ENCODE peak calls at places on chromosome 22, in seven cellular contexts. R, I, P, L, U, N and S are unnamed samples.

GRCh38 chr22:39209756-39210155 is 35.0 kb downstream of the PDGFB start:
- DNase-seq in R (peak; percentile 7), U (no peak), I (no peak), P (no peak), L (no peak), N (no peak), S (no peak)

GRCh38 chr22:30426395-30427353 is 1.1 kb downstream of the MTFP1 start:
- DNase-seq in P (peak; percentile 75), I (peak; percentile 91), U (peak; percentile 86), N (no peak), R (peak; percentile 90), L (peak; percentile 71), S (peak; percentile 81)

GRCh38 chr22:41699264-41700104 is at the start of gene MEI1:
- DNase-seq in U (no peak), P (peak; percentile 87), R (peak; percentile 92), I (no peak), N (no peak), L (peak; percentile 89), S (peak; percentile 88)

GRCh38 chr22:47796128-47796908 is 1033.9 kb downstream of the TBC1D22A start:
- DNase-seq in L (no peak), R (no peak), P (no peak), N (no peak), U (no peak), I (no peak), S (no peak)

GRCh38 chr22:19522190-19522880 is 1.9 kb downstream of the CLDN5 start:
- DNase-seq in P (no peak), I (no peak), N (no peak), U (no peak), R (no peak), L (no peak), S (no peak)

GRCh38 chr22:44337658-44338004 is 24.9 kb upstream of the SHISAL1 start:
- DNase-seq in P (no peak), U (no peak), L (no peak), N (no peak), R (peak; percentile 72), I (peak; percentile 65), S (no peak)

GRCh38 chr22:48576333-48577013 is 1251.2 kb downstream of the BRD1 start:
- DNase-seq in U (peak; percentile 25), N (no peak), L (no peak), I (no peak), P (no peak), R (no peak), S (peak; percentile 19)

GRCh38 chr22:49688516-49689254 is 139.0 kb downstream of the BRD1 start:
- DNase-seq in U (no peak), I (no peak), R (no peak), P (no peak), L (no peak), N (no peak), S (no peak)

GRCh38 chr22:35524966-35525686 is 15.5 kb upstream of the RASD2 start:
- DNase-seq in I (no peak), U (no peak), L (no peak), N (no peak), P (no peak), R (no peak), S (peak; percentile 73)

GRCh38 chr22:42642801-42643631 is 2.6 kb upstream of the ATP5MGL start:
- DNase-seq in P (no peak), L (no peak), I (no peak), N (no peak), U (peak; percentile 78), R (no peak), S (no peak)

GRCh38 chr22:36374603-36375024 is 13.2 kb downstream of the MYH9 start:
- DNase-seq in P (peak; percentile 47), U (no peak), I (no peak), R (peak; percentile 56), L (no peak), N (no peak), S (no peak)

GRCh38 chr22:32024791-32025190 is 18.3 kb upstream of the SLC5A1 start:
- DNase-seq in R (no peak), U (no peak), P (no peak), N (no peak), L (no peak), I (peak; percentile 5), S (no peak)

GRCh38 chr22:33867118-33867863 is 53.0 kb downstream of the LARGE1 start:
- DNase-seq in P (no peak), L (no peak), N (no peak), R (no peak), I (no peak), U (no peak), S (no peak)

GRCh38 chr22:27919943-27920755 is 1.1 kb upstream of the PITPNB start:
- DNase-seq in U (no peak), L (no peak), N (peak; percentile 48), P (no peak), R (peak; percentile 28), I (peak; percentile 35), S (peak; percentile 21)

GRCh38 chr22:50674127-50674493 is 1.5 kb downstream of the SHANK3 start:
- DNase-seq in N (no peak), U (no peak), P (no peak), I (no peak), R (peak; percentile 23), L (no peak), S (no peak)

GRCh38 chr22:31343235-31344191 is 2.6 kb downstream of the PATZ1 start:
- DNase-seq in P (no peak), R (peak; percentile 46), N (no peak), U (peak; percentile 45), I (no peak), L (no peak), S (no peak)

GRCh38 chr22:32674925-32675825 is 126.3 kb upstream of the TIMP3 start:
- DNase-seq in U (no peak), N (no peak), L (no peak), P (no peak), I (no peak), R (no peak), S (peak; percentile 62)

GRCh38 chr22:36036167-36036624 is 7.6 kb upstream of the RBFOX2 start:
- DNase-seq in R (no peak), N (no peak), L (no peak), U (no peak), I (no peak), P (no peak), S (no peak)

GRCh38 chr22:38214248-38215056 is 12.7 kb downstream of the MAFF start:
- DNase-seq in I (no peak), L (peak; percentile 56), R (peak; percentile 81), U (no peak), P (peak; percentile 49), N (no peak), S (peak; percentile 72)

GRCh38 chr22:36350751-36351594 is 36.8 kb downstream of the MYH9 start:
- DNase-seq in U (no peak), I (peak; percentile 67), R (no peak), N (no peak), P (no peak), L (no peak), S (no peak)

GRCh38 chr22:46108564-46109473 is 41.5 kb upstream of the PPARA start:
- DNase-seq in R (peak; percentile 73), I (peak; percentile 49), L (no peak), P (no peak), N (no peak), U (peak; percentile 23), S (no peak)

GRCh38 chr22:24244144-24244787 is 616 bp downstream of the GGT5 start:
- DNase-seq in L (no peak), P (no peak), I (no peak), U (peak; percentile 63), R (peak; percentile 44), N (no peak), S (peak; percentile 32)

GRCh38 chr22:35315855-35316745 is 16.4 kb downstream of the TOM1 start:
- DNase-seq in U (no peak), R (peak; percentile 72), P (no peak), L (no peak), N (no peak), I (no peak), S (peak; percentile 93)

GRCh38 chr22:20741634-20742581 is 32.0 kb upstream of the SERPIND1 start:
- DNase-seq in R (no peak), L (no peak), P (no peak), I (peak; percentile 33), N (no peak), U (peak; percentile 54), S (no peak)

GRCh38 chr22:25095869-25096268 is 103.8 kb upstream of the CRYBB3 start:
- DNase-seq in R (no peak), U (no peak), L (no peak), N (no peak), I (no peak), P (no peak), S (no peak)

GRCh38 chr22:37284126-37284806 is 2.0 kb downstream of the CYTH4 start:
- DNase-seq in N (no peak), P (no peak), L (no peak), I (no peak), R (no peak), U (no peak), S (no peak)

GRCh38 chr22:36252754-36253522 is at the start of gene APOL1:
- DNase-seq in N (no peak), P (peak; percentile 41), R (no peak), U (peak; percentile 47), I (peak; percentile 80), L (peak; percentile 18), S (no peak)

GRCh38 chr22:49320714-49321476 is 506.8 kb downstream of the BRD1 start:
- DNase-seq in I (no peak), P (no peak), L (no peak), R (no peak), U (no peak), N (no peak), S (peak; percentile 18)

GRCh38 chr22:43723816-43724215 is 88.3 kb downstream of the EFCAB6 start:
- DNase-seq in U (no peak), P (no peak), N (no peak), R (no peak), I (no peak), L (no peak), S (no peak)

GRCh38 chr22:24053481-24054226 is 42.5 kb downstream of the CABIN1 start:
- DNase-seq in N (no peak), I (no peak), U (no peak), L (no peak), P (no peak), R (no peak), S (no peak)

GRCh38 chr22:21098099-21098671 is 52.4 kb downstream of the LRRC74B start:
- DNase-seq in U (peak; percentile 7), R (no peak), I (peak; percentile 30), L (no peak), P (no peak), N (no peak), S (no peak)

GRCh38 chr22:26846645-26847044 is 189.3 kb downstream of the MIAT start:
- DNase-seq in P (no peak), U (no peak), N (no peak), L (no peak), R (no peak), I (peak; percentile 33), S (no peak)

GRCh38 chr22:29801153-29801552 is 34.0 kb downstream of the UQCR10 start:
- DNase-seq in U (no peak), I (no peak), R (no peak), N (no peak), P (no peak), L (no peak), S (no peak)

GRCh38 chr22:47015589-47016178 is 253.2 kb downstream of the TBC1D22A start:
- DNase-seq in L (no peak), N (no peak), I (no peak), R (no peak), P (no peak), U (no peak), S (no peak)